ENCODE peak calls at places on chromosome 9, in six cellular contexts. C is tibial nerve, W is kidney epithelial cell, R is heart left ventricle, V is brain microvascular endothelial cell, E is pancreas. L is an unnamed sample.

GRCh38 chr9:76680716-76681431 is 83.4 kb upstream of the PCA3 start:
- DNase-seq in C (no peak), E (no peak), R (no peak), V (no peak), W (no peak), L (no peak)

GRCh38 chr9:87283585-87283984 is 214.1 kb upstream of the DAPK1 start:
- DNase-seq in C (no peak), W (no peak), R (no peak), E (no peak), V (no peak), L (no peak)

GRCh38 chr9:89781838-89782237 is 177.0 kb downstream of the GADD45G start:
- DNase-seq in W (no peak), E (no peak), C (no peak), R (no peak), V (no peak), L (no peak)

GRCh38 chr9:20791682-20792081 is 107.6 kb downstream of the FOCAD start:
- DNase-seq in W (no peak), C (no peak), E (no peak), V (no peak), R (no peak), L (no peak)

GRCh38 chr9:30796806-30797205 is 1587.6 kb upstream of the ACO1 start:
- DNase-seq in C (no peak), V (no peak), W (no peak), E (peak; percentile 8), R (no peak), L (no peak)

GRCh38 chr9:94676446-94677148 is 37.3 kb upstream of the FBP1 start:
- DNase-seq in E (no peak), R (no peak), C (no peak), W (no peak), V (no peak), L (no peak)

GRCh38 chr9:88969646-88970373 is 21.5 kb upstream of the S1PR3 start:
- DNase-seq in C (no peak), V (no peak), R (no peak), E (no peak), W (no peak), L (no peak)

GRCh38 chr9:122113574-122113973 is 20.5 kb upstream of the TTLL11 start:
- DNase-seq in C (no peak), E (no peak), W (no peak), V (no peak), R (no peak), L (no peak)

GRCh38 chr9:127523312-127523851 is 72.1 kb downstream of the LRSAM1 start:
- DNase-seq in C (no peak), W (no peak), R (no peak), V (peak; percentile 56), E (peak; percentile 30), L (no peak)

GRCh38 chr9:95105519-95106287 is 211.8 kb downstream of the FANCC start:
- DNase-seq in R (no peak), W (no peak), E (no peak), V (no peak), C (no peak), L (no peak)

GRCh38 chr9:5899292-5899691 is 8.6 kb downstream of the MLANA start:
- DNase-seq in W (no peak), E (no peak), V (no peak), C (no peak), R (no peak), L (no peak)

DNA sequence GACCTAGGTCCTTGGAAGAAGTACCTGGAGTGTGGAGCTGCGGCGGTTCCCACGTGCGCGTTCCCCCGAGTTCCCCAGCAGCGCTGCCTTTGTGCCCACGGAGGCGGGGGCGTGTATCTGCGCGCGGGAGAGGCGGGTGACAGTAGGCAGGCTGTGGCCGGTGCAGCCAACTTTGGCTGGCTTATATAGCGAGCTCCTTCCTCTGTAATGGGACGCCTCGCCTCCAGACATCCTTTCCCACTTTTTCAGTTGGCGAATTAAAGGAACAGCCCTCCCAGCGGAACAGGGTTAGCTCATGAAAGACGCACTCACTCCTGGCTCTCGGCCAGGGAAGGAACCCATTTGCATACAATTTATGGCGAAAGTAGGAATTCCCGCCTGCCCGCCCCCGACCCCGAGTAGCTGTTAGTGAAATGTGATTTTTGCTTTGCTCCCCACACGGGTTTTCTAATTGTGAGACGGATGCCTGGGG is at the start of gene TNC:
- DNase-seq in C (peak; percentile 38), W (no peak), V (peak; percentile 52), E (peak; percentile 31), R (peak; percentile 59), L (no peak)
- H3K4me3 ChIP-seq in C (peak within 1 kb of the TSS; percentile 47), W (peak within 1 kb of the TSS; percentile 40), V (peak within 1 kb of the TSS; percentile 53), E (no peak within 1 kb of the TSS), R (peak within 1 kb of the TSS; percentile 1), L (peak within 1 kb of the TSS; percentile 50)

DNA sequence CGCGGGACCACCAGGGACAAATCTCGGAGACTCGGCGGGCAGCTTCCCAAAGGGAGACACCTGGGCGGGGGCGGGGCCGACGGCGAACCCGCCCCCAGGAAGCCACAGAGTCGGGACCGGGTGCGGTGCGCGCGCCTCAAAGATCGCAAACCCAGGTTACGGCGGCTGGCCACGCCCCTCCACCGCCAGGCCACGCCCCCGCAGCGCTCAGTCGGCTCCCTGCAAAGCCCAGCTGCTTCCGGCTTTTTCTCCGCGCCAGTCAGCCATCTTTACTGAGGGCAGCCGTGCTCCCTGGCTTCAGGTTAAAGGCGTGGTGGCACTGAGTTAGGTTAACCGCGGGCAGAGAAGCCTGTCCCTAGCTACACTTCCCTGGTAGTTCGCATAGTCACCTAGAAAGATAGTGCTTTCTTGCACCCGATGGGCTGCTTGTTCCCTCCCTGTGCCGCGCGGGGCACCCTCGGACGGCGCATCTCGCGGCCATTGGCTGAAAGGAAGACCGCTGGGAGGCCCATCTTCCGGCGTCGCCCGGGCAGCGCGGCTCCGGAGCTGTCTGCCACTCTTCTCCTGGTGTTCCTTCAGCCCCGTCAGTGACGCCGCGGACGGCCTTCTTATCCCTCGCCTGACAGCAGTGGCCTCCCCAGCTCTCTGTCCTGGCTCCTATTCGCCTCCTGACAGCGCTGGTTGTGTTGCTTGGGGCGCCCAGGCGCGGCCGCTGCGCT is at the start of gene TBC1D2:
- DNase-seq in C (peak; percentile 92), R (peak; percentile 95), W (peak; percentile 61), V (peak; percentile 93), E (peak; percentile 98), L (peak; percentile 70)
- TF ChIP-seq CTCF in C (peak; percentile 49), R (no peak), W (peak; percentile 18), V (peak; percentile 41), E (no peak), L (peak; percentile 40)

GRCh38 chr9:38404314-38404713 is 11.8 kb downstream of the ALDH1B1 start:
- DNase-seq in W (no peak), C (no peak), V (no peak), E (no peak), R (no peak), L (no peak)
- H3K27me3 ChIP-seq in W (peaks cover 3% of the 10 kb centered on the region), C (peaks cover 17% of the 10 kb centered on the region), V (peaks cover 18% of the 10 kb centered on the region), E (no peaks in the 10 kb centered on the region), R (peaks cover 9% of the 10 kb centered on the region), L (peaks cover 3% of the 10 kb centered on the region)

GRCh38 chr9:136193127-136193890 is 11.6 kb downstream of the LHX3 start:
- DNase-seq in C (no peak), V (no peak), W (no peak), E (no peak), R (no peak), L (no peak)
- H3K4me3 ChIP-seq in C (no peak overlapping the region), V (no peak overlapping the region), W (no peak overlapping the region), E (no peak overlapping the region), R (no peak overlapping the region), L (no peak overlapping the region)

DNA sequence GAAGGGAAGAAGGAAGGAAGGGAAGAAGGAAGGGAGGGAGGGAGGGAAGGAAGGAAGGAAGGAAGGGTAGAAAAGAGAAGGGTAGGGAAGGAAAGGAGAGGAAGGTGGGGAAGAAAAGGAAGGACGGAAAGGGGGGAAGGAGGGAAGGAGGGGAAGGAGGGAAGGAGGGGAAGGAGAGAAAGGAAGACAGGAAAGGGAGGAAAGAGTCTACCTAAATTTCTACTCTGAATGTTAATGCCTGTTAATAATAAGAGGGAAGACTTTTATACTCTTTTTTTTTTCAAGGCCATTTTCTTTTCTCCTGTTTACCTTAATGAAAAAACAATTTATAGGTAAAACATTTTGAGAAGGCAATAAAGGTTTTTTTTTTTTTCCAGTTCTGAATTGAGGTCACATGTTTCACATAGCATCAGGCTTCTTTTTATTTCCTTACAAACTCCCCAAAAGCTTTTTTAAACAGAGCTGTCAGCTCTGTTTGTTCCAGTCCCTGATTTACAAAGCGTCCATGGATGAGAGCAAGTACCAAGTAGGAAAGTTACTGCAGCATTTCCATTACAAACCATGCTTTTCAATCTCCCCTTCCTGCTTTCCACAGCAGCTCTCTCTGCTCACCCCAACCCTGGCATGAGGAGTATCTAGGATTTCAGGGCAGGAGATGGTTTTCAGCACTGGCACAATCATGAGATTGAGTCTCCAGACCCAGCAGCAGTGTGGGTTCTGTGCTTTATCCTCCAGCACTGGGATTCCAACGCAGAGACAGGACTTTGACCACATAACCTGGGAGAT is 173.9 kb downstream of the GNAQ start:
- DNase-seq in R (no peak), C (no peak), W (no peak), E (no peak), V (no peak), L (no peak)
- TF ChIP-seq CTCF in R (no peak), C (no peak), W (no peak), E (no peak), V (no peak), L (no peak)

DNA sequence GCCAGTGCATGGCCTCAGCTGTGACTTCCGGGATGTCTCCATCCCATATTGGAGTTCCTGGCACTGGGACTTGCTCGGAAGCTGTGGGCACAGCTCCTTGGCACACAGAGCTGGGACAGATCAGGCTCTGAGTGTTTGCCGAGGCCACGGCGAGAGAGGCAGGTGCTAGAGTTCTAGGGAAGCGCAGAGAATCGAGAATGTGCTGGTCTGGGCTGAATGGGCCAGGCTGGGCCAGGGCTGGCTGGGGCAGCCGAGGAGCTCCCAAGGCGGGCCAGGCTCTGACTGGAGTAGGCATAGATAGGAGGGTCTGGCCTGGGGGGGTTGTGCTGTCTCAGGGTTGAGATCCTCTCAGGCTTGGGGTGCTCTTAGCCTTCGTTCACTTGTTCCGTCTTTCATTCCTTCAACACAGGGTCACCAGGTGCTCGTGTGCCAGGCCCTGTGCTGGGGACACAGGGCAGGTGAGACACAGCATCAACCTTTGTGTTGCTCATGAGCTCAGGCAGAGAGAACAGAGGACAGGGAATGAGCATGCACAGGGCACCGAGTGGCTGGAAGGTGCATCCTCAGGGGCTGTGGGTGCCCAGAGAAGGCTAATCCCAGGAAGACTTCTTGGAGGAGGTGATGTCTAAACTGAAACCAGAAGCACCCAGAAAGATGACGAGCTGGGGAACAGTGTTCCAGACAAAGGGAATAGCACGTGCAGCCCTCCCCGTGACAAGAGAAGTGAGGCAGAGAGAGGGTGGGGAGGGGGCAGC is 45.6 kb downstream of the HMCN2 start:
- DNase-seq in W (no peak), V (no peak), R (peak; percentile 6), E (no peak), C (no peak), L (no peak)
- H3K27me3 ChIP-seq in W (peaks cover 12% of the 10 kb centered on the region), V (no peaks in the 10 kb centered on the region), R (no peaks in the 10 kb centered on the region), E (no peaks in the 10 kb centered on the region), C (no peaks in the 10 kb centered on the region), L (no peaks in the 10 kb centered on the region)